ENCODE peak calls at places on chromosome 10, in eight cellular contexts. B, T, Z, E, U, D, V and Y are unnamed samples.

GRCh38 chr10:106557053-106557452 is 607.5 kb downstream of the SORCS1 start:
- DNase-seq in B (no peak), T (no peak), Z (no peak), E (no peak), U (no peak), D (no peak), V (no peak), Y (no peak)

GRCh38 chr10:45000764-45001381 is at the start of gene ZNF22:
- DNase-seq in B (no peak), T (no peak), Z (peak; percentile 87), E (peak; percentile 64), U (no peak), D (peak; percentile 82), V (peak; percentile 69), Y (no peak)

GRCh38 chr10:76185476-76186255 is 754.2 kb downstream of the LRMDA start:
- DNase-seq in B (no peak), T (no peak), Z (no peak), E (no peak), U (no peak), D (no peak), V (no peak), Y (no peak)

GRCh38 chr10:107814865-107815487 is 650.5 kb upstream of the SORCS1 start:
- DNase-seq in B (no peak), T (peak; percentile 30), Z (no peak), E (peak; percentile 35), U (no peak), D (peak; percentile 32), V (peak; percentile 55), Y (peak; percentile 33)

GRCh38 chr10:79995979-79996629 is 47.2 kb upstream of the SFTPD start:
- DNase-seq in B (no peak), T (no peak), Z (no peak), E (no peak), U (no peak), D (no peak), V (no peak), Y (no peak)

GRCh38 chr10:17134737-17135260 is 5.2 kb upstream of the CUBN start:
- DNase-seq in B (no peak), T (no peak), Z (no peak), E (no peak), U (no peak), D (no peak), V (no peak), Y (no peak)

GRCh38 chr10:86775056-86775858 is 18.8 kb downstream of the BMPR1A start:
- DNase-seq in B (no peak), T (no peak), Z (no peak), E (no peak), U (no peak), D (no peak), V (peak; percentile 42), Y (no peak)

GRCh38 chr10:91935886-91936285 is 12.3 kb downstream of the BTAF1 start:
- DNase-seq in B (no peak), T (no peak), Z (no peak), E (no peak), U (peak; percentile 38), D (no peak), V (no peak), Y (no peak)

GRCh38 chr10:63717089-63717715 is 196.0 kb downstream of the REEP3 start:
- DNase-seq in B (no peak), T (no peak), Z (no peak), E (no peak), U (no peak), D (no peak), V (no peak), Y (no peak)

GRCh38 chr10:88386878-88387773 is 196.0 kb downstream of the RNLS start:
- DNase-seq in B (peak; percentile 6), T (peak; percentile 47), Z (peak; percentile 61), E (no peak), U (no peak), D (peak; percentile 86), V (peak; percentile 83), Y (peak; percentile 31)

GRCh38 chr10:29356931-29357330 is 68.1 kb downstream of the LYZL1 start:
- DNase-seq in B (no peak), T (no peak), Z (no peak), E (no peak), U (no peak), D (no peak), V (no peak), Y (no peak)

GRCh38 chr10:87817291-87817872 is 644 bp downstream of the ATAD1 start:
- DNase-seq in B (no peak), T (no peak), Z (no peak), E (no peak), U (no peak), D (no peak), V (peak; percentile 51), Y (no peak)

GRCh38 chr10:30079423-30079822 is 20.0 kb upstream of the JCAD start:
- DNase-seq in B (no peak), T (no peak), Z (no peak), E (no peak), U (no peak), D (no peak), V (no peak), Y (no peak)

GRCh38 chr10:30185916-30186315 is 126.5 kb upstream of the JCAD start:
- DNase-seq in B (no peak), T (no peak), Z (no peak), E (no peak), U (peak; percentile 1), D (no peak), V (no peak), Y (no peak)

GRCh38 chr10:110864662-110865140 is 7.0 kb upstream of the PDCD4 start:
- DNase-seq in B (no peak), T (no peak), Z (peak; percentile 89), E (no peak), U (no peak), D (peak; percentile 69), V (peak; percentile 89), Y (no peak)

GRCh38 chr10:49740346-49741107 is 21.6 kb downstream of the OGDHL start:
- DNase-seq in B (no peak), T (no peak), Z (no peak), E (no peak), U (no peak), D (no peak), V (no peak), Y (no peak)

GRCh38 chr10:101611506-101611905 is 23.4 kb downstream of the DPCD start:
- DNase-seq in B (no peak), T (no peak), Z (no peak), E (no peak), U (no peak), D (no peak), V (peak; percentile 25), Y (no peak)

GRCh38 chr10:12919574-12919973 is 81.9 kb downstream of the CCDC3 start:
- DNase-seq in B (no peak), T (no peak), Z (no peak), E (no peak), U (no peak), D (no peak), V (no peak), Y (no peak)

GRCh38 chr10:30431435-30431911 is 2.5 kb upstream of the MAP3K8 start:
- DNase-seq in B (no peak), T (no peak), Z (no peak), E (no peak), U (no peak), D (no peak), V (peak; percentile 59), Y (no peak)

GRCh38 chr10:25768167-25768566 is 165.9 kb upstream of the MYO3A start:
- DNase-seq in B (no peak), T (no peak), Z (no peak), E (no peak), U (no peak), D (no peak), V (no peak), Y (no peak)

GRCh38 chr10:88545359-88545758 is 37.8 kb downstream of the RNLS start:
- DNase-seq in B (no peak), T (no peak), Z (no peak), E (no peak), U (no peak), D (no peak), V (no peak), Y (no peak)

GRCh38 chr10:96222441-96222840 is 48.9 kb downstream of the BLNK start:
- DNase-seq in B (no peak), T (peak; percentile 54), Z (no peak), E (no peak), U (no peak), D (no peak), V (peak; percentile 2), Y (peak; percentile 33)

GRCh38 chr10:15363031-15363430 is 8.1 kb downstream of the FAM171A1 start:
- DNase-seq in B (no peak), T (no peak), Z (no peak), E (no peak), U (no peak), D (no peak), V (no peak), Y (no peak)

GRCh38 chr10:4883079-4883739 is 57.2 kb downstream of the AKR1E2 start:
- DNase-seq in B (no peak), T (no peak), Z (no peak), E (no peak), U (peak; percentile 35), D (no peak), V (no peak), Y (no peak)

GRCh38 chr10:32175629-32176028 is 119.4 kb upstream of the KIF5B start:
- DNase-seq in B (no peak), T (no peak), Z (no peak), E (no peak), U (no peak), D (no peak), V (no peak), Y (no peak)